ENCODE peak calls at places on chromosome 1, in six cellular contexts. L, X, R, I, D and K are unnamed samples.

GRCh38 chr1:58109646-58110200 is 436.8 kb downstream of the OMA1 start:
- DNase-seq in L (no peak), X (no peak), R (no peak), I (no peak), D (no peak), K (no peak)

GRCh38 chr1:201624741-201625646 is 86.1 kb downstream of the NAV1 start:
- DNase-seq in L (peak), X (no peak), R (no peak), I (no peak), D (no peak), K (no peak)

GRCh38 chr1:225926551-225927113 is 2.6 kb upstream of the PYCR2 start:
- DNase-seq in L (no peak), X (no peak), R (no peak), I (no peak), D (no peak), K (no peak)

GRCh38 chr1:203381151-203381751 is 30.3 kb upstream of the FMOD start:
- DNase-seq in L (no peak), X (no peak), R (no peak), I (no peak), D (no peak), K (no peak)

GRCh38 chr1:162919043-162919442 is 58.1 kb upstream of the CCDC190 start:
- DNase-seq in L (no peak), X (no peak), R (no peak), I (no peak), D (no peak), K (no peak)

GRCh38 chr1:15408890-15409399 is 743 bp upstream of the EFHD2 start:
- DNase-seq in L (no peak), X (no peak), R (no peak), I (no peak), D (no peak), K (no peak)

GRCh38 chr1:180156631-180157091 is 2.0 kb downstream of the QSOX1 start:
- DNase-seq in L (peak), X (no peak), R (no peak), I (no peak), D (no peak), K (no peak)

GRCh38 chr1:96880626-96881025 is 159.0 kb downstream of the PTBP2 start:
- DNase-seq in L (no peak), X (no peak), R (no peak), I (no peak), D (no peak), K (no peak)

GRCh38 chr1:71695820-71696219 is 586.5 kb downstream of the NEGR1 start:
- DNase-seq in L (no peak), X (no peak), R (no peak), I (no peak), D (no peak), K (no peak)

GRCh38 chr1:167812972-167813371 is 91.2 kb downstream of the MPZL1 start:
- DNase-seq in L (no peak), X (no peak), R (no peak), I (no peak), D (no peak), K (no peak)

GRCh38 chr1:65820983-65821382 is 28.3 kb downstream of the PDE4B start:
- DNase-seq in L (no peak), X (no peak), R (no peak), I (no peak), D (no peak), K (no peak)

GRCh38 chr1:47411441-47411840 is 4.6 kb upstream of the FOXE3 start:
- DNase-seq in L (no peak), X (no peak), R (no peak), I (no peak), D (no peak), K (no peak)

GRCh38 chr1:153353226-153353947 is 4.3 kb upstream of the S100A9 start:
- DNase-seq in L (no peak), X (peak), R (no peak), I (no peak), D (no peak), K (no peak)

GRCh38 chr1:197725044-197725443 is 50.2 kb downstream of the DENND1B start:
- DNase-seq in L (no peak), X (no peak), R (no peak), I (no peak), D (no peak), K (no peak)

GRCh38 chr1:167776151-167776550 is 54.4 kb downstream of the MPZL1 start:
- DNase-seq in L (no peak), X (no peak), R (no peak), I (no peak), D (no peak), K (no peak)

GRCh38 chr1:216902669-216903388 is 179.6 kb upstream of the ESRRG start:
- DNase-seq in L (peak), X (no peak), R (no peak), I (no peak), D (no peak), K (no peak)

GRCh38 chr1:38047603-38048146 is 1.1 kb upstream of the POU3F1 start:
- DNase-seq in L (no peak), X (no peak), R (no peak), I (no peak), D (no peak), K (no peak)

GRCh38 chr1:110645962-110646735 is 28.6 kb downstream of the KCNA3 start:
- DNase-seq in L (no peak), X (no peak), R (no peak), I (no peak), D (no peak), K (no peak)

GRCh38 chr1:209825591-209826433 is 2.0 kb upstream of the UTP25 start:
- DNase-seq in L (no peak), X (no peak), R (no peak), I (no peak), D (no peak), K (no peak)

GRCh38 chr1:5109652-5110051 is 455.2 kb downstream of the AJAP1 start:
- DNase-seq in L (no peak), X (peak), R (no peak), I (no peak), D (no peak), K (no peak)

GRCh38 chr1:168803696-168804510 is 74.9 kb upstream of the DPT start:
- DNase-seq in L (peak), X (peak), R (no peak), I (no peak), D (no peak), K (no peak)

GRCh38 chr1:201877877-201878339 is 10.8 kb upstream of the SHISA4 start:
- DNase-seq in L (peak), X (peak), R (no peak), I (peak), D (no peak), K (no peak)

GRCh38 chr1:33727310-33727709 is 136.6 kb upstream of the HMGB4 start:
- DNase-seq in L (no peak), X (no peak), R (no peak), I (no peak), D (no peak), K (no peak)

GRCh38 chr1:1274299-1274930 is 761 bp upstream of the UBE2J2 start:
- DNase-seq in L (no peak), X (no peak), R (no peak), I (no peak), D (no peak), K (no peak)

GRCh38 chr1:243799908-243800307 is 50.1 kb downstream of the AKT3 start:
- DNase-seq in L (no peak), X (no peak), R (no peak), I (no peak), D (no peak), K (no peak)

GRCh38 chr1:59124166-59124565 is 172.7 kb upstream of the FGGY start:
- DNase-seq in L (no peak), X (no peak), R (no peak), I (no peak), D (no peak), K (no peak)

GRCh38 chr1:47211796-47212269 is 20.2 kb downstream of the TAL1 start:
- DNase-seq in L (peak), X (no peak), R (no peak), I (no peak), D (peak), K (no peak)

GRCh38 chr1:56327195-56327594 is 252.2 kb downstream of the PLPP3 start:
- DNase-seq in L (no peak), X (no peak), R (no peak), I (no peak), D (no peak), K (no peak)

GRCh38 chr1:8255712-8256111 is 62.2 kb upstream of the SLC45A1 start:
- DNase-seq in L (peak), X (no peak), R (no peak), I (no peak), D (no peak), K (no peak)

GRCh38 chr1:5720936-5721335 is 271.3 kb downstream of the NPHP4 start:
- DNase-seq in L (no peak), X (no peak), R (no peak), I (no peak), D (peak), K (no peak)

GRCh38 chr1:20472860-20473711 is 12.9 kb downstream of the CAMK2N1 start:
- DNase-seq in L (peak), X (no peak), R (no peak), I (peak), D (no peak), K (no peak)

GRCh38 chr1:177976596-177976995 is 6.7 kb upstream of the SEC16B start:
- DNase-seq in L (no peak), X (no peak), R (no peak), I (no peak), D (no peak), K (no peak)